ENCODE peak calls at places on chromosomes 3 and 15, in four cellular contexts. B is COR-L47; Z is activated CD4-positive, CD25-positive, alpha-beta regulatory T cell; O is NCI-H748 treated with DMSO at 0.1 percent for 48 hours. J is an unnamed sample.

GRCh38 chr15:94526071-94526689 is 294.8 kb downstream of the MCTP2 start:
- DNase-seq in B (no peak), Z (no peak), O (no peak), J (no peak)

GRCh38 chr3:27559835-27560234 is 75.7 kb upstream of the SLC4A7 start:
- DNase-seq in B (no peak), Z (no peak), O (no peak), J (no peak)

GRCh38 chr15:48590704-48591103 is 54.8 kb downstream of the FBN1 start:
- DNase-seq in B (peak), Z (no peak), O (no peak), J (no peak)

GRCh38 chr3:17057316-17057715 is 172.6 kb downstream of the PLCL2 start:
- DNase-seq in B (no peak), Z (no peak), O (peak), J (no peak)

GRCh38 chr3:107308716-107309115 is 68.5 kb upstream of the CCDC54 start:
- DNase-seq in B (no peak), Z (no peak), O (no peak), J (no peak)

GRCh38 chr15:56996093-56996492 is 77.6 kb downstream of the TCF12 start:
- DNase-seq in B (no peak), Z (no peak), O (no peak), J (no peak)

GRCh38 chr3:181176610-181177009 is 187.1 kb upstream of the DNAJC19 start:
- DNase-seq in B (peak), Z (no peak), O (peak), J (no peak)

GRCh38 chr3:70658779-70659310 is 346.4 kb upstream of the MDFIC2 start:
- DNase-seq in B (no peak), Z (no peak), O (no peak), J (no peak)

GRCh38 chr15:52651868-52652267 is 27.3 kb downstream of the ATOSA start:
- DNase-seq in B (peak), Z (no peak), O (peak), J (no peak)

GRCh38 chr3:11238057-11238456 is 34.1 kb upstream of the ATG7 start:
- DNase-seq in B (no peak), Z (no peak), O (no peak), J (no peak)

GRCh38 chr3:178705925-178706324 is 169.7 kb downstream of the KCNMB2 start:
- DNase-seq in B (no peak), Z (no peak), O (peak), J (no peak)

GRCh38 chr15:80887148-80887547 is 102.5 kb downstream of the MESD start:
- DNase-seq in B (peak), Z (no peak), O (no peak), J (no peak)

GRCh38 chr3:60094392-60094947 is 1044.6 kb upstream of the CFAP20DC start:
- DNase-seq in B (peak), Z (no peak), O (peak), J (no peak)

GRCh38 chr3:162996368-162996767 is 1499.8 kb downstream of the OTOL1 start:
- DNase-seq in B (no peak), Z (no peak), O (no peak), J (no peak)

GRCh38 chr3:44000586-44000985 is 241.1 kb upstream of the TOPAZ1 start:
- DNase-seq in B (no peak), Z (no peak), O (no peak), J (no peak)

GRCh38 chr3:145191543-145191942 is 969.4 kb downstream of the PLOD2 start:
- DNase-seq in B (no peak), Z (no peak), O (no peak), J (no peak)

GRCh38 chr3:186277268-186277909 is 84.6 kb downstream of the DGKG start:
- DNase-seq in B (peak), Z (no peak), O (no peak), J (no peak)

GRCh38 chr3:128322030-128323022 is 144.4 kb downstream of the DNAJB8 start:
- DNase-seq in B (peak), Z (peak), O (no peak), J (peak)

GRCh38 chr3:133851266-133851906 is 44.3 kb downstream of the RAB6B start:
- DNase-seq in B (no peak), Z (no peak), O (no peak), J (no peak)

GRCh38 chr15:100842756-100843730 is 36.6 kb upstream of the ALDH1A3 start:
- DNase-seq in B (no peak), Z (no peak), O (no peak), J (no peak)

GRCh38 chr15:60591491-60592385 is 112.8 kb upstream of the ICE2 start:
- DNase-seq in B (no peak), Z (peak), O (no peak), J (no peak)

GRCh38 chr15:24943361-24943760 is 11.4 kb upstream of the SNRPN start:
- DNase-seq in B (no peak), Z (no peak), O (no peak), J (no peak)

GRCh38 chr15:100307241-100307855 is 34.4 kb downstream of the ADAMTS17 start:
- DNase-seq in B (peak), Z (no peak), O (no peak), J (no peak)

J was measured in stimulated activated CD4-positive, alpha-beta T cell treated with anti-CD3 and anti-CD28 coated beads, Interleukin-1b, Interleukin-23, amount 100 ng/mL, for 1 hour.